ENCODE peak calls at places on chromosomes 16 and 17, in six cellular contexts. N, G, F, H, T and J are unnamed samples.
A peak's percentile ranks its signal among the peaks of the same experiment; 100 is the strongest.

GRCh38 chr16:58814348-58814801 is 80.3 kb upstream of the GOT2 start:
- DNase-seq in N (peak; percentile 54), G (peak; percentile 46), F (no peak), H (peak; percentile 50), T (peak; percentile 54), J (peak; percentile 77)

GRCh38 chr16:22641030-22641671 is 130.5 kb downstream of the NPIPB5 start:
- DNase-seq in N (peak; percentile 39), G (peak; percentile 58), F (no peak), H (no peak), T (peak; percentile 63), J (peak; percentile 78)

GRCh38 chr17:50918933-50919296 is 52.8 kb upstream of the TOB1 start:
- DNase-seq in N (peak; percentile 32), G (no peak), F (no peak), H (no peak), T (no peak), J (no peak)

GRCh38 chr16:81491522-81492188 is 47.0 kb downstream of the CMIP start:
- DNase-seq in N (no peak), G (no peak), F (no peak), H (no peak), T (peak; percentile 71), J (no peak)

GRCh38 chr16:48381201-48381600 is 4.0 kb downstream of the SIAH1 start:
- DNase-seq in N (no peak), G (peak; percentile 79), F (no peak), H (no peak), T (peak; percentile 71), J (no peak)

GRCh38 chr16:69323428-69323827 is 7.0 kb downstream of the PDF start:
- DNase-seq in N (no peak), G (no peak), F (no peak), H (no peak), T (no peak), J (no peak)

GRCh38 chr16:22671301-22672076 is 142.5 kb upstream of the HS3ST2 start:
- DNase-seq in N (no peak), G (peak; percentile 25), F (no peak), H (no peak), T (peak; percentile 59), J (no peak)

GRCh38 chr16:80174416-80174815 is 366.4 kb upstream of the DYNLRB2 start:
- DNase-seq in N (no peak), G (peak; percentile 91), F (no peak), H (no peak), T (peak; percentile 94), J (no peak)

GRCh38 chr17:42248351-42249179 is 27.6 kb downstream of the STAT5B start:
- DNase-seq in N (no peak), G (peak; percentile 98), F (peak; percentile 40), H (peak; percentile 87), T (peak; percentile 70), J (peak; percentile 94)

GRCh38 chr17:81429353-81429774 is 34.1 kb downstream of the BAHCC1 start:
- DNase-seq in N (peak; percentile 88), G (peak; percentile 64), F (peak; percentile 82), H (peak; percentile 94), T (peak; percentile 81), J (no peak)